ENCODE peak calls at places on chromosomes 3 and 15, in six cellular contexts. H is mesendoderm, Z is endothelial cell of umbilical vein, N is NT2/D1, I is kidney, F is DND-41. U is an unnamed sample.
A peak's percentile ranks its signal among the peaks of the same experiment; 100 is the strongest.

GRCh38 chr3:17707813-17708543 is 34.5 kb downstream of the TBC1D5 start:
- DNase-seq in Z (no peak), H (no peak), N (no peak), F (no peak), I (no peak), U (no peak)

GRCh38 chr3:45021936-45022335 is 4.2 kb upstream of the CLEC3B start:
- DNase-seq in Z (no peak), I (no peak), H (no peak), F (no peak), N (no peak), U (no peak)

GRCh38 chr3:46971742-46972141 is 4.8 kb downstream of the CCDC12 start:
- DNase-seq in Z (no peak), I (peak; percentile 3), H (no peak), F (no peak), N (no peak), U (no peak)

GRCh38 chr3:149080699-149081091 is 5.6 kb downstream of the HLTF start:
- DNase-seq in F (no peak), I (no peak), H (no peak), Z (peak; percentile 67), N (no peak), U (no peak)

GRCh38 chr3:133591271-133591742 is 17.8 kb downstream of the CDV3 start:
- DNase-seq in F (no peak), I (no peak), H (peak; percentile 33), N (no peak), Z (peak; percentile 45), U (no peak)

GRCh38 chr3:183369626-183370025 is 58.8 kb downstream of the MCF2L2 start:
- DNase-seq in Z (no peak), H (no peak), F (no peak), N (no peak), I (no peak), U (no peak)

GRCh38 chr3:150399060-150399459 is 9.0 kb upstream of the TSC22D2 start:
- DNase-seq in H (peak; percentile 41), Z (no peak), F (no peak), N (no peak), I (no peak), U (no peak)

GRCh38 chr3:33128706-33129105 is 14.9 kb downstream of the CRTAP start:
- DNase-seq in N (no peak), I (no peak), H (peak; percentile 51), Z (no peak), F (no peak), U (no peak)

GRCh38 chr15:61155741-61156700 is 73.1 kb downstream of the RORA start:
- DNase-seq in I (no peak), N (peak; percentile 59), F (no peak), Z (no peak), H (peak; percentile 85), U (no peak)

GRCh38 chr15:100759698-100760356 is 119.8 kb upstream of the ALDH1A3 start:
- DNase-seq in F (no peak), H (peak; percentile 85), N (no peak), Z (peak; percentile 51), I (no peak), U (peak; percentile 30)

GRCh38 chr3:152302521-152303021 is 33.8 kb downstream of the MBNL1 start:
- DNase-seq in N (no peak), Z (peak; percentile 24), F (no peak), H (no peak), I (no peak), U (no peak)

GRCh38 chr3:15606434-15606891 is 4.9 kb downstream of the BTD start:
- DNase-seq in N (no peak), F (no peak), H (peak; percentile 26), I (no peak), Z (peak; percentile 43), U (peak; percentile 60)

GRCh38 chr15:47364671-47365141 is 352.6 kb upstream of the SEMA6D start:
- DNase-seq in F (peak; percentile 4), N (no peak), H (peak; percentile 48), Z (no peak), I (no peak), U (no peak)

GRCh38 chr3:76470285-76470684 is 569.6 kb upstream of the ROBO2 start:
- DNase-seq in Z (no peak), N (no peak), I (no peak), F (no peak), H (peak; percentile 10), U (no peak)

GRCh38 chr15:92907880-92908279 is 7.8 kb downstream of the CHD2 start:
- DNase-seq in I (no peak), H (no peak), Z (peak; percentile 86), N (no peak), F (no peak), U (no peak)

GRCh38 chr3:129481783-129482332 is 41.8 kb downstream of the IFT122 start:
- DNase-seq in F (no peak), H (peak; percentile 69), I (no peak), N (no peak), Z (peak; percentile 17), U (no peak)
- H3K9ac ChIP-seq in F (no peak overlapping the region), H (no peak overlapping the region), I (no peak overlapping the region), N (peak overlapping the region; percentile 15), Z (peak overlapping the region; percentile 44), U (no peak overlapping the region)

GRCh38 chr3:102827386-102827785 is 392.6 kb downstream of the ZPLD1 start:
- DNase-seq in Z (no peak), I (no peak), H (no peak), F (no peak), N (no peak), U (no peak)
- H3K4me3 ChIP-seq in Z (no peak overlapping the region), I (no peak overlapping the region), H (no peak overlapping the region), F (no peak overlapping the region), N (no peak overlapping the region), U (no peak overlapping the region)

GRCh38 chr15:78076231-78077052 is 1.1 kb downstream of the TBC1D2B start:
- DNase-seq in H (peak; percentile 51), F (peak; percentile 29), N (no peak), Z (no peak), I (no peak), U (no peak)

GRCh38 chr15:78079296-78080087 is 2.0 kb upstream of the TBC1D2B start:
- DNase-seq in N (no peak), F (no peak), I (no peak), H (no peak), Z (no peak), U (no peak)

GRCh38 chr15:78077860-78078187 is 313 bp upstream of the TBC1D2B start:
- DNase-seq in N (no peak), H (no peak), I (no peak), Z (no peak), F (no peak), U (no peak)

GRCh38 chr15:78075490-78076230 is 1.9 kb downstream of the TBC1D2B start:
- DNase-seq in Z (peak; percentile 87), F (no peak), I (no peak), N (peak; percentile 56), H (peak; percentile 93), U (peak; percentile 84)

GRCh38 chr15:78077053-78077859 is at the start of gene TBC1D2B:
- DNase-seq in I (peak; percentile 88), Z (peak; percentile 51), N (no peak), H (peak; percentile 54), F (peak; percentile 70), U (peak; percentile 82)
- H3K9ac ChIP-seq in I (peak within 1 kb of the TSS; percentile 83), Z (peak within 1 kb of the TSS; percentile 36), N (peak within 1 kb of the TSS; percentile 94), H (peak within 1 kb of the TSS; percentile 65), F (peak within 1 kb of the TSS; percentile 90), U (peak within 1 kb of the TSS; percentile 97)

DNA sequence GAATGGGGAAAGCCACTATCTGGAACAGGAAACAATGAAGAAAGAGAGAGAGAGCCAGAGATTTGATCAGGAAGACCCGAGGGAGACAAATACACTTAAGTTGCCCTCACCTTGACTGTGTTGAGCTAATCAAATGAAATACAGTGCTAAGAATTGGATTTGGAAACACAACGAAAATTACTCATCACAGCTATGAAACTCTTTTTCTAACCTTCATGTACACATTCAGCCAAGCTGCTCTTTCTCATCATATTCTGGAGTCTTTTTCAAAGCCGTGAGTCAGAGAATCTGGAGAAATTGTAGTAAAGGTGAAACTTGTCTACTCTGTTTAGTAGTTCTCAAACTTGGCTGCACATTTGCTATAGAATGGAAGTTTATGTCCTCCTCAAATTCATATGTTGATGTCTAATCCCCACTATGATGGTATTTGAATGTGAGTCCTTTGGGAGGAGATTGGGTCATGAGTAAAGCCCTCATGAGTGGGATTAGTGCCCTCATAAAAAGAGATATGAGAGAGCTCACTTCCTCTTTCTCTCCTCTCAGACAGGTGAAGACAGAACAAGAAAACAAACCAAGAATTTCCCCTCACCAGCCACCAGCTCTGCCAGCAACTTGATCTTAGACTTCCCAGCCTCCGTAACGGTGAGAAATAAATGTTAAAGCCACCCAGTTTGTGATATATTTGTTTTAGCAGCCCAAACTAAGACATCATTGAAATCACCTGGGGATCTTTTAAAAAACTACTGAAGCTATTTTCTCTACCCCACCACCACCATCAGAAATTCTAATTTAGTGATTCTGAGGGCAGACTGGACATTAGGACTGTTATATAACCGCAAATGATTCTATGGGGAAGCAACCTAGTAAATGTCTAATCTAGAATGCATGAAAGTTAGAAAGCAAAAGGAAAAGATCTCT is 143.6 kb upstream of the GRM7 start:
- DNase-seq in H (no peak), Z (no peak), N (no peak), F (no peak), I (no peak), U (no peak)
- H3K4me3 ChIP-seq in H (no peak overlapping the region), Z (no peak overlapping the region), N (no peak overlapping the region), F (no peak overlapping the region), I (no peak overlapping the region), U (no peak overlapping the region)

U was measured in colonic mucosa.